ENCODE peak calls at places on chromosomes 13 and 19, in four cellular contexts. Y is endothelial cell of umbilical vein, T is adrenal gland, M is HFF-Myc. D is an unnamed sample.

GRCh38 chr13:23468811-23469210 is 35.3 kb upstream of the SACS start:
- DNase-seq in T (no peak), Y (no peak), M (no peak), D (no peak)

GRCh38 chr19:49812997-49813861 is at the start of gene FUZ:
- DNase-seq in T (peak), M (peak), Y (peak), D (peak)

GRCh38 chr13:51687928-51688714 is 103.9 kb downstream of the WDFY2 start:
- DNase-seq in M (no peak), Y (no peak), T (no peak), D (no peak)

GRCh38 chr19:31470952-31471351 is 121.7 kb upstream of the TSHZ3 start:
- DNase-seq in Y (no peak), M (no peak), T (no peak), D (no peak)

GRCh38 chr19:47228937-47229673 is 1.9 kb downstream of the BBC3 start:
- DNase-seq in Y (peak), T (no peak), M (no peak), D (no peak)

GRCh38 chr13:44840131-44840530 is 149.1 kb downstream of the NUFIP1 start:
- DNase-seq in Y (peak), T (no peak), M (no peak), D (no peak)

GRCh38 chr19:18839465-18840287 is 7.9 kb downstream of the UPF1 start:
- DNase-seq in M (no peak), Y (peak), T (peak), D (no peak)

GRCh38 chr13:32031025-32031814 is at the start of gene FRY:
- DNase-seq in T (peak), Y (peak), M (peak), D (peak)

GRCh38 chr19:55440411-55441105 is 2.5 kb downstream of the SHISA7 start:
- DNase-seq in Y (no peak), M (no peak), T (no peak), D (peak)

GRCh38 chr19:38805180-38805579 is 7.6 kb downstream of the LGALS4 start:
- DNase-seq in Y (peak), M (no peak), T (no peak), D (no peak)

GRCh38 chr19:12723643-12724426 is at the start of gene TNPO2:
- DNase-seq in Y (peak), T (peak), M (peak), D (peak)

GRCh38 chr19:44903602-44904425 is 1.8 kb upstream of the APOE start:
- DNase-seq in M (no peak), Y (peak), T (peak), D (peak)

GRCh38 chr19:49637865-49638350 is 2.0 kb downstream of the RRAS start:
- DNase-seq in Y (peak), M (peak), T (peak), D (no peak)

GRCh38 chr19:17560205-17560595 is 4.8 kb downstream of the COLGALT1 start:
- DNase-seq in Y (peak), M (no peak), T (peak), D (no peak)

GRCh38 chr13:26202365-26202972 is 19.6 kb downstream of the RNF6 start:
- DNase-seq in T (no peak), M (no peak), Y (peak), D (no peak)

GRCh38 chr13:96075953-96076543 is 13.9 kb upstream of the HS6ST3 start:
- DNase-seq in M (no peak), Y (peak), T (no peak), D (peak)

GRCh38 chr13:42084722-42085121 is 36.3 kb downstream of the DGKH start:
- DNase-seq in T (no peak), Y (no peak), M (no peak), D (peak)

GRCh38 chr19:12946092-12946845 is 607 bp downstream of the RAD23A start:
- DNase-seq in M (no peak), T (peak), Y (peak), D (peak)

GRCh38 chr13:64529874-64530485 is 2700.2 kb downstream of the PCDH9 start:
- DNase-seq in Y (no peak), M (no peak), T (no peak), D (peak)
- TF ChIP-seq CTCF in Y (peak), M (peak), T (peak), D (peak)

GRCh38 chr13:47480941-47481340 is 520.1 kb downstream of the SUCLA2 start:
- DNase-seq in Y (no peak), M (no peak), T (no peak), D (no peak)

GRCh38 chr13:47478985-47479384 is 522.1 kb downstream of the SUCLA2 start:
- DNase-seq in T (no peak), M (no peak), Y (no peak), D (no peak)

GRCh38 chr13:47484564-47484963 is 516.5 kb downstream of the SUCLA2 start:
- DNase-seq in T (no peak), Y (no peak), M (peak), D (no peak)

GRCh38 chr13:47481521-47481920 is 519.6 kb downstream of the SUCLA2 start:
- DNase-seq in T (no peak), Y (no peak), M (no peak), D (no peak)

DNA sequence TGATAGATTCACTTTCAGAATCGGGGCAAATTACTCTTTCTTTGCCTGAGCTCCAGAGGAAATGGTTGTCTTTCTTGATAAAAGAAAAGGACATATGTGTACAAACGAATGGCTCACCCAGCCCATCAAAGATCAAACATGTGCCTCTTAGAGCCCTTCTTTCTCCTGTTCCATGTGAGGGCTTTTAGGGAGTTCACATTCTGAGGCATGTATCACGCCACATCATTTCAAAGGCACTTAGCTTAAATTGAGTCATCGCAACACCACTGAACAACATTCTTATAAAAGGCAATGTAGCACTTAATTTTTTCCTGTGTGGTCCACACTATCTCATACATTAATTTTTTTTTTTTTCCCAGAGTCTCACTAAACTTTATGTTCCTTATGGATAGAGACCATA is 521.0 kb downstream of the SUCLA2 start:
- DNase-seq in Y (no peak), M (peak), T (no peak), D (no peak)
- TF ChIP-seq CTCF in Y (no peak), M (no peak), T (no peak), D (no peak)

DNA sequence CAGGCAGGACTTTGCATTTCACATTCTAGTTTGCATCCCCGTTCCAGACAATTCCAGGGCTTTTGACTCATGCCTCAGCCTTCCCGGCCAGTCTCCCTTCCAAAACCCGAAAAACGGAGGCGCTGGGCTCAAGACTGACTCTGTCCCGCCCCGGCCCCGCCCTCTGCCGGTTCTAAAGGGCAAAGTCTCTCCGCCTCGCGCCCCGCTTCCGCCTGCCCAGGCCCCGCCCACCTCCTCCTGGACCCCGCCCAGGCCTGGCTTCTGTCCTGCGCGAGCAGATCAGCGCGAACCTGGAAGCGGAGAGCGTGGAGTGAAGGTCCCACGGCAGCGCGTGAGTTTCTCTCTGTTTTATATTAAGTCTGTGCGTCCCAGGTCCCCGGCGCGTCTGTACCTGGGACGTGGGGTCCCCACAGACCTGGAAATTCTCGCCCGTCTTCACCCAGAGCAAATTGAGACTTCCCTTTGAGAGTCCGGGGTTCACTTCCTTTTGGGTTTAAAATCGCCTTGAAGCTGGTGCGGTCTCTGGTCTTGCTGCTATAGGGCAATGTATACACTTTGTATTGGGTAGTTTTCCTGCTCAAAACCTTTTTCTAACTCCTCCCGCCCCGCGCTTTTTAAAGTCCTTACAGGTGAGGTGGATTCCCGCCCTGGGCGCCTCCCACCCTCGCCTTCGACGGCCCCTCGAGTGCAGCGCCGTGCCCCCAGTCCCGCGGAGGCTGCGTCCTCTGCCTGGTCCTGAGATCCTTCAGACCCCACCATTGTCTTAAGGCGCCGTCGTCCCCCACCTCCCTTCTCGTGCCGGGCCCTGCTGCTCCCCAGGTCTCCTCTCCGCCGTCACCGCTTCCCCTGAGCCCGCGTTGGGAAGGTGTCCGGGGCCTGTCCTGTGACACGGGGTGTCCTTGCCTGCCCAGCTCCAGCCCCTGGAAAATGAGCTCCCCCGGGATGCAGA is 31.2 kb downstream of the ZNF701 start:
- DNase-seq in M (peak), Y (peak), T (peak), D (peak)
- TF ChIP-seq CTCF in M (peak), Y (peak), T (peak), D (peak)

DNA sequence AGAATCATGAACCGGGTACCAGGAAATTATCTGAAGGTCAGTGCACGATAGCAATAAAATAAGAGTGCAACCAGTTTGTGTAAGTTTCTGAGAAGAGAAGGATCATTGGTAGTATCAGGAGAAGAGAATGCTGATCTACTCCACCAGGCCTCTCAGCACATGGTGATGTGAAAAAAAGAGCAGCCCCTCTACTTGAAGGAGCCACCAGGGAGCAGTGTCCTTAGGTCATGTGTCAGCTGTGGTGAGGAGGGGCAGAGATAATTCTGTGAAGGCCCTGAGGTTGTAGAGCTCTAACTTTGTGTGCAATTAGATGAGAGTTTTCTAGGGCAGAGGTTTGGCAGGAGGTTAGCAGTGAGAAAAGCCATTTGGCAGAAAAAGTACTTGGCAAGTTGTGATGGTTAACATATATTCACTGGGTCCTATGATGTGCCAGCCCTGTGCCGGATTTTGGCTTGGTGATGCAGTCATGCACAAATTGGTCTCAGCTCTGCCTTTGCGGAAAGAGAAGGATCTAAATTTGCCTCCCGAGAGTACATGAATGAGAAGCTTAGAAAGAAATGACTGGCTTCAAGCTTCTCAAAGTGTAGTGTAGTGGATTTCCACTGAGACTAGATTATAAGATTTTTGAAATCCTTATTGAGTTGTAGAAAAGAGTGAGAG is 19.2 kb upstream of the ZC3H13 start:
- DNase-seq in Y (no peak), T (no peak), M (no peak), D (peak)
- TF ChIP-seq CTCF in Y (no peak), T (no peak), M (no peak), D (peak)

GRCh38 chr13:92530364-92530763 is 696.2 kb upstream of the GPC6 start:
- DNase-seq in M (no peak), T (no peak), Y (no peak), D (no peak)
- TF ChIP-seq CTCF in M (no peak), T (no peak), Y (no peak), D (no peak)

GRCh38 chr19:8832132-8833021 is at the start of the genes MBD3L1 and ZNF558:
- DNase-seq in Y (peak), T (peak), M (peak), D (peak)
- TF ChIP-seq CTCF in Y (no peak), T (peak), M (peak), D (peak)

GRCh38 chr19:6236310-6237291 is 43.2 kb downstream of the MLLT1 start:
- DNase-seq in M (no peak), T (peak), Y (peak), D (no peak)

GRCh38 chr19:6238643-6239281 is 41.0 kb downstream of the MLLT1 start:
- DNase-seq in M (no peak), Y (no peak), T (no peak), D (no peak)

GRCh38 chr19:6239401-6239844 is 40.4 kb downstream of the MLLT1 start:
- DNase-seq in Y (peak), T (no peak), M (no peak), D (no peak)

GRCh38 chr19:6239871-6240676 is 39.7 kb downstream of the MLLT1 start:
- DNase-seq in Y (no peak), M (no peak), T (no peak), D (no peak)

GRCh38 chr19:6238256-6238642 is 41.5 kb downstream of the MLLT1 start:
- DNase-seq in Y (peak), T (no peak), M (no peak), D (no peak)
- TF ChIP-seq CTCF in Y (peak), T (no peak), M (no peak), D (no peak)

GRCh38 chr13:113126265-113127150 is 3.9 kb downstream of the F10 start:
- DNase-seq in M (no peak), T (no peak), Y (no peak), D (no peak)
- TF ChIP-seq CTCF in M (no peak), T (no peak), Y (no peak), D (no peak)

GRCh38 chr13:97753269-97753668 is 200.2 kb upstream of the IPO5 start:
- DNase-seq in T (no peak), M (no peak), Y (no peak), D (no peak)

GRCh38 chr13:97753942-97754670 is 199.4 kb upstream of the IPO5 start:
- DNase-seq in M (no peak), Y (no peak), T (no peak), D (no peak)

GRCh38 chr13:97743946-97744345 is 209.5 kb upstream of the IPO5 start:
- DNase-seq in T (no peak), Y (no peak), M (no peak), D (no peak)

GRCh38 chr13:97751477-97751876 is 202.0 kb upstream of the IPO5 start:
- DNase-seq in Y (no peak), T (no peak), M (no peak), D (no peak)

GRCh38 chr13:97749174-97749573 is 204.3 kb upstream of the IPO5 start:
- DNase-seq in M (peak), Y (peak), T (no peak), D (peak)
- TF ChIP-seq CTCF in M (peak), Y (no peak), T (no peak), D (peak)

D was measured in GM12865.